ENCODE peak calls at places on chromosomes 6 and 20, in five cellular contexts. G is HepG2, N is K562, R is H1, P is GM12878. C is an unnamed sample.

GRCh38 chr6:70849348-70850069 is 107.4 kb downstream of the B3GAT2 start:
- DNase-seq in P (no peak), R (no peak), G (peak), N (no peak), C (no peak)

GRCh38 chr6:110590821-110591351 is 114.5 kb upstream of the SLC22A16 start:
- DNase-seq in N (no peak), P (peak), G (no peak), R (no peak), C (no peak)

GRCh38 chr6:157054531-157054979 is 268.8 kb downstream of the TMEM242 start:
- DNase-seq in N (no peak), G (no peak), P (no peak), R (no peak), C (no peak)

GRCh38 chr6:161186173-161186769 is 87.6 kb downstream of the AGPAT4 start:
- DNase-seq in G (no peak), R (no peak), P (no peak), N (no peak), C (no peak)

GRCh38 chr20:25273541-25274358 is 25.9 kb downstream of the PYGB start:
- DNase-seq in R (peak), N (no peak), G (no peak), P (no peak), C (peak)

GRCh38 chr6:87968435-87969278 is 79.0 kb upstream of the SPACA1 start:
- DNase-seq in R (peak), G (no peak), N (no peak), P (no peak), C (peak)

GRCh38 chr20:53764416-53764800 is 170.8 kb upstream of the ZNF217 start:
- DNase-seq in G (no peak), R (no peak), P (no peak), N (no peak), C (no peak)

GRCh38 chr20:24942679-24943078 is 6.4 kb upstream of the CST7 start:
- DNase-seq in N (no peak), P (no peak), G (no peak), R (peak), C (no peak)

GRCh38 chr6:108944058-108944457 is 95.8 kb downstream of the ARMC2 start:
- DNase-seq in N (no peak), P (no peak), G (no peak), R (no peak), C (no peak)

GRCh38 chr6:101826259-101826658 is 432.8 kb downstream of the GRIK2 start:
- DNase-seq in P (no peak), N (no peak), R (no peak), G (no peak), C (no peak)

DNA sequence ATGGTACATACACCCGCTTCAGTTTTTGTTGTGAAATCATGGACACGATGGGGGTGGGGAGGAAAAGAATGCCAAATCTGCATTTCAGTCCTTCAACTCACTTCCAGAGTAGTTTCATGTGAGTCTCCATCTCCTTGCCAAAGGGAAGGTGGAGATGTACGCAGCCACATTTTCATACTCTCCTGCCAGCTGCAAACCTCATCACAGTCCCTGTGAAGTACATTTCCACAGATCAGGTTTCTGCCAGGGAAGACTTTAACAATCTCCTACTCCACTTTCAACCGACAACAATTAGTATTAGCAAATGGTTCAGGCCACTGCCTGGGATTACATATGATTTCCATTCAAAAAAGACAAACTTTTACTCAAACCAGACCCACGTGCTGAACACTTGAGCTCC is 50.9 kb upstream of the CEP162 start:
- DNase-seq in G (no peak), P (no peak), N (no peak), R (no peak), C (no peak)
- TF ChIP-seq MAX in G (no peak), P (no peak), N (no peak), R (no peak), C (no peak)

DNA sequence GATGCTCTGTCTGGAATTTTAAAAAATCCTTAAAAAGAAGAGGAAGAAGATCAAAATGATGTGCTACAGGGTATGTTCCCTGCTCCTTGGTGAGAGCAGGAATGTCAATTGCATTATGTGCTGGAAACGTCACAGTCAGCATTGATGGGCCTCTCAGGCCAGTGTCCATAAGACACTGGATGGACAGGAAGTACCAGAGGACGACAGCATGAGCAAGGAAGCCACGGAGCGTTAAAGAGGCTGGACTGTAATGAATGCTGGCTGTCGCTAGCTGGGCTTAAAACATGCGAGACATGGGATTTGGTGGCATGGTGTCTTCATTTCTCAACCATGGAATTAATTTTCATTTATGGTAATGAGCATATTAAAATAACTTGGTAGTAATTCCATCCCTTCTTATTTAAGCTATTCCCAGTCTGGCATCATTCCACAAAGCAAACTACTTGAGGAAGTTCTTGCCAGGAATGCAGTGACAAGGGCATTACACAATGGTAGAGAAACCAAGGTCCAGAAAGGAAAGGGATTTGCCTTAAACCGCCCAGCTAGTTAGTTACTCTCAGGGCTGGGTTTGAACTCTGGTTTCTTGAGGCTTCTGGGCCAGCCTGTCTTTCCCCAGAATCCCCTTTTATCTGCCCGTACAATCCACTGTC is 166.6 kb upstream of the SOX4 start:
- DNase-seq in R (no peak), G (no peak), N (no peak), P (no peak), C (no peak)
- TF ChIP-seq SP1 in R (no peak), G (no peak), N (no peak), P (no peak), C (no peak)

DNA sequence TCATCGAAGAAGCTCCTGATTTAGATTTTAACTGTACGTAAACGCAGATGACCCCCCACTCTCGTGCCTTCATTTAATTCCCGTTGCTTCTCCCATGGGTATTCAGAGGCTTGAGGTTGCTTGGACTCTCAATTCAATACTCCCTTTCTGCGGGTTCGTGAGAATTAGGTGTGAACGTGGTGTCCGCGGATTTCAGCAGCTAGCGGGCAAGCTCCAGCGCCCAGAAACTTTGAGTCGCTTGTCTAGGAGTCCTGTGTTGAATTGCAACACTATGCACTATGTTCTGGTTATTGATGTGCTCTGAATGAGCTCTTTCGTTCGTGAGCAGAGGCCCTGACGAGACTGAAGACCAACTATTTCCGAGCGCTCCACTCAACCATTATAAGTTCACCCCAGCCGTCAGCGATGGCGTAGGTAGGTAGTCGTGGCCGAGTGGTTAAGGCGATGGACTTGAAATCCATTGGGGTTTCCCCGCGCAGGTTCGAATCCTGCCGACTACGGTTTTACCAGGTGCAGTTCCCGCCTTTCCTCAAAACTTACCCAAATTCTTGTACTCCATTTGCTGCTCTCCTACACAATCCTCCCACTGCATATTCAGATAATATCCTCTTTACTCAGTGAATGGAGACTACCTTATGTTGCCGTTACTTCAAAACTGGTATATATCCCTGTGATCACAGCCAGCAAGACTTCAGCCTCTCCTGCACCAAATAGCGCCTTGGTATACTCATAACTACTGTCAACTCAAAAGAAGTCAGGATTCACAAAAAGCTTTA is 72.6 kb upstream of the ZNF184 start:
- DNase-seq in R (peak), N (peak), P (peak), G (peak), C (peak)
- TF ChIP-seq CREB1 in R (peak), N (peak), P (peak), G (peak), C (no peak)

DNA sequence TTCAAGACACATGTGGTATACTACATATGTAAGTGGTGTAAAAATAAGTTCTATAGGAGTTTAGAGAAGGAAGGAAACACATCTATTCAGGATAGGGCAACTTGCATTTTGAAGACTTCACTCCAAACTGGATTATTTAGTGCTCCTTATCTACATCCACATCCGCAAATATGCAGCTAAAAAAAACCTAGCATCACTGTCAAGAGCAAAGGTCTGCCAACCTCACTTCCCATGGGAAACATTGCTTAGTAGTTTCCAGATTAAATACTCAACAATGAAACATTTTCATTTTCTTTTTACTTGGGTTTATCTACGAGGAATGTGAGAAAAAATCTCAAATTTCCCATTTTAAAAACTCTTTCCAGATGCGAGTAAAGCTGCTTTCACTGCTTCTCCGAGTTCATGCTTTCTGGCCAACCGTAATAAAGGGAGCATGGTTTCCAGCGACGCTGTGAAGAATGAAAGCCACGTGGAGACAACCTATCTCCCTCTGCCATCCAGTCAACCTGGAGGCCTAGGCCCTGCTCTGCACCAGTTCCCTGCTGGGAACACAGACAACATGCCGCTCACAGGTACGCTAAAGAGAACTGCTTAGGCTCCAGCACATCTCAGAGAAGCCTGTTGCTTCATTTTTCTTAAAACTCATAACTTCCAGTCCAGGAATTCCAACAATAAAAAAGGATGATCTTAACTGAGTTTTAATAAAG is 48.2 kb downstream of the RFX6 start:
- DNase-seq in G (no peak), R (no peak), N (peak), P (no peak), C (no peak)
- TF ChIP-seq MAX in G (no peak), R (no peak), N (no peak), P (no peak), C (no peak)

GRCh38 chr6:1285589-1286340 is 26.1 kb upstream of the FOXQ1 start:
- DNase-seq in R (no peak), N (no peak), P (no peak), G (no peak), C (no peak)
- TF ChIP-seq SP1 in R (no peak), N (no peak), P (no peak), G (no peak), C (no peak)

GRCh38 chr6:107121964-107122495 is 6.7 kb upstream of the BEND3 start:
- DNase-seq in R (no peak), P (no peak), G (no peak), N (no peak), C (no peak)

GRCh38 chr6:107123501-107123900 is 8.2 kb upstream of the BEND3 start:
- DNase-seq in R (no peak), G (no peak), P (no peak), N (no peak), C (no peak)

GRCh38 chr6:107125771-107126170 is 10.5 kb upstream of the BEND3 start:
- DNase-seq in G (no peak), N (no peak), P (no peak), R (no peak), C (no peak)

GRCh38 chr6:107122748-107123147 is 7.4 kb upstream of the BEND3 start:
- DNase-seq in G (no peak), R (no peak), N (no peak), P (no peak), C (no peak)

GRCh38 chr6:107124934-107125348 is 9.6 kb upstream of the BEND3 start:
- DNase-seq in P (peak), N (no peak), R (no peak), G (no peak), C (no peak)
- TF ChIP-seq CREB1 in P (no peak), N (no peak), R (peak), G (no peak), C (no peak)

DNA sequence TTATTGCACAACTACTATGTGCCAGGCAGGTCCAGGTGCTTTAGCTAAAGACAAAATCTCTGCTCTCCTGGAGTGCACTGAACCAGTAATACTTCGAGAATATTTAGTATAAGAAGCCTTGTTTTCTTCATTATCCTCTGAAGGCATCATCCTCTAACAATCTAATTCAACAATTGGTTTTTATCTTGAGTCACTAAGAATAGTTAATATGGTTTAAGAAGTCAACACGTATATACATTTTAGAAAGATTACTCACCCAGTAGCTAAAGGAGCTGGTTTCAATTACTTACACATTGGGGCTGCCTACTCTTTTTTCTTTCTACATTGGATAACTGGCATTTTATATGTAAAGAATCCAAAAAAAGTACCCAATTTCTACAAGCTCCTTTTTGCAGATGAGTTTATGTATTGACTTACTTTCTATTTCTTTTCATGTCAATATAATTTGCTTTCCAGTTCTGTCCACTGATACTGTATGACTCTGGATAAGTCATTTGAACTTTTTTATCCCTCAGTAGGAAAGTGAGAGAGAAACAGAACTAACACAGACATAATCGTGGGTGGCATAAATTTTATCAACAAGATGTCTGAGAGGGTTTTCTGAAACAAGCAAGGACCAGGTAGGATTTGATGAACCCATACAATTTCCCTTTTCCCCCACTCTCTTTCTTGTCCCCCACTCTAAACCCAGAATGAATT is 312.5 kb downstream of the CLIC5 start:
- DNase-seq in P (no peak), G (no peak), N (no peak), R (no peak), C (no peak)
- TF ChIP-seq MAX in P (no peak), G (no peak), N (no peak), R (no peak), C (no peak)

DNA sequence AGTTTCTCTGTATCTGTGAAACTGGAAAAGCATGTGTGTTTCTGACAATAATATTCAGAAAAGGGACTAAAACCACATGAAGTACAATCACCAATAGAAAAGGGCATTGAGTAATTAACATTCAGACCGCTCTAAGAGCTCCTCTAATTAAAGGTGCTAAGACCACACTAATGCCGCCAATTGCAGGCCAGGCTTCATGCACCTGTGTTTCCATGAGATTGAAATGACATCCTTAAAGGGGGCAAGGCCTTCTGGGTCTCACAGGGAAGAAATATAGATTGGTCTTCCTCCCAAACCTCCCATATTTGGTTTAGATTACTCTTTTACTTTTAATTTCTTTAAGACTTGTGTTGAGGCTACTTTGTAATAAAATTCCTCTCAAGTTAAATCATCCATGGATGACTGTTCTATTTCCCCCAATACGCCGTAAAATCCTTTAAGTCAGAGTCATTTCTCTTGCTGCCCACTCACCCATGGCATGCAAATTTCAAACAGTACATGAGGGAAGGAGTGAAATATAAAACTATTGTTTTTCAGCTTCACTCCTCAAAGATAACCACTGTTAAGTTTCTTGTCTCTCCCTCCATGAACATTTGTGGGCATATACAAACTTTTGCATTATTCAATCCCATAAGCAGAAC is 110.6 kb downstream of the UBE3D start:
- DNase-seq in P (no peak), N (no peak), G (no peak), R (no peak), C (no peak)
- TF ChIP-seq SP1 in P (no peak), N (no peak), G (no peak), R (no peak), C (no peak)

GRCh38 chr6:35311390-35312075 is 13.9 kb downstream of the DEF6 start:
- DNase-seq in N (no peak), G (no peak), R (no peak), P (no peak), C (no peak)
- TF ChIP-seq CREB1 in N (no peak), G (no peak), R (no peak), P (no peak), C (no peak)